ENCODE peak calls at places on chromosomes 1 and 21, in eight cellular contexts. One of them, this sample, is unnamed.

GRCh38 chr1:219651993-219652392 is 39.1 kb upstream of the ZC3H11B start:
- DNase-seq in mucosa of descending colon: no peak
- DNase-seq in tibial artery: no peak
- DNase-seq in bronchial epithelial cell: no peak
- DNase-seq in gastrocnemius medialis: no peak
- DNase-seq in cardiac fibroblast: no peak
- DNase-seq in fibroblast of mammary gland: no peak
- DNase-seq in lower lobe of right lung: no peak
- DNase-seq in this sample: no peak

GRCh38 chr1:201810466-201811216 is 18.3 kb upstream of the IPO9 start:
- DNase-seq in fibroblast of mammary gland: no peak
- DNase-seq in gastrocnemius medialis: no peak
- DNase-seq in cardiac fibroblast: no peak
- DNase-seq in mucosa of descending colon: no peak
- DNase-seq in bronchial epithelial cell: no peak
- DNase-seq in tibial artery: no peak
- DNase-seq in lower lobe of right lung: no peak
- DNase-seq in this sample: no peak

GRCh38 chr1:63906053-63906704 is 132.4 kb downstream of the ROR1 start:
- DNase-seq in gastrocnemius medialis: no peak
- DNase-seq in bronchial epithelial cell: no peak
- DNase-seq in tibial artery: no peak
- DNase-seq in fibroblast of mammary gland: no peak
- DNase-seq in cardiac fibroblast: no peak
- DNase-seq in mucosa of descending colon: no peak
- DNase-seq in lower lobe of right lung: no peak
- DNase-seq in this sample: no peak

GRCh38 chr1:26938659-26939025 is 17.1 kb downstream of the NUDC start:
- DNase-seq in bronchial epithelial cell: no peak
- DNase-seq in fibroblast of mammary gland: no peak
- DNase-seq in cardiac fibroblast: no peak
- DNase-seq in lower lobe of right lung: no peak
- DNase-seq in gastrocnemius medialis: no peak
- DNase-seq in tibial artery: no peak
- DNase-seq in mucosa of descending colon: no peak
- DNase-seq in this sample: no peak

GRCh38 chr1:44545961-44546360 is 128.3 kb downstream of the TMEM53 start:
- DNase-seq in cardiac fibroblast: no peak
- DNase-seq in lower lobe of right lung: no peak
- DNase-seq in mucosa of descending colon: no peak
- DNase-seq in tibial artery: no peak
- DNase-seq in bronchial epithelial cell: peak
- DNase-seq in gastrocnemius medialis: no peak
- DNase-seq in fibroblast of mammary gland: no peak
- DNase-seq in this sample: no peak

GRCh38 chr1:83100133-83100532 is 898.8 kb downstream of the TTLL7 start:
- DNase-seq in cardiac fibroblast: no peak
- DNase-seq in mucosa of descending colon: no peak
- DNase-seq in lower lobe of right lung: no peak
- DNase-seq in tibial artery: no peak
- DNase-seq in bronchial epithelial cell: no peak
- DNase-seq in fibroblast of mammary gland: no peak
- DNase-seq in gastrocnemius medialis: no peak
- DNase-seq in this sample: no peak

GRCh38 chr1:214514032-214514818 is 37.2 kb downstream of the PTPN14 start:
- DNase-seq in tibial artery: no peak
- DNase-seq in lower lobe of right lung: no peak
- DNase-seq in mucosa of descending colon: no peak
- DNase-seq in gastrocnemius medialis: no peak
- DNase-seq in fibroblast of mammary gland: peak
- DNase-seq in cardiac fibroblast: peak
- DNase-seq in bronchial epithelial cell: no peak
- DNase-seq in this sample: peak

GRCh38 chr21:17105972-17106371 is 406.9 kb upstream of the CXADR start:
- DNase-seq in cardiac fibroblast: no peak
- DNase-seq in lower lobe of right lung: no peak
- DNase-seq in mucosa of descending colon: no peak
- DNase-seq in gastrocnemius medialis: no peak
- DNase-seq in bronchial epithelial cell: no peak
- DNase-seq in fibroblast of mammary gland: peak
- DNase-seq in tibial artery: no peak
- DNase-seq in this sample: no peak

GRCh38 chr1:221709854-221710253 is 32.0 kb downstream of the DUSP10 start:
- DNase-seq in mucosa of descending colon: no peak
- DNase-seq in cardiac fibroblast: no peak
- DNase-seq in lower lobe of right lung: no peak
- DNase-seq in gastrocnemius medialis: no peak
- DNase-seq in bronchial epithelial cell: no peak
- DNase-seq in fibroblast of mammary gland: no peak
- DNase-seq in tibial artery: no peak
- DNase-seq in this sample: no peak

GRCh38 chr1:107664882-107665871 is 299.8 kb downstream of the VAV3 start:
- DNase-seq in cardiac fibroblast: no peak
- DNase-seq in mucosa of descending colon: no peak
- DNase-seq in tibial artery: no peak
- DNase-seq in gastrocnemius medialis: no peak
- DNase-seq in lower lobe of right lung: no peak
- DNase-seq in fibroblast of mammary gland: no peak
- DNase-seq in bronchial epithelial cell: no peak
- DNase-seq in this sample: no peak

GRCh38 chr1:21042920-21043605 is 133.6 kb downstream of the EIF4G3 start:
- DNase-seq in bronchial epithelial cell: no peak
- DNase-seq in lower lobe of right lung: no peak
- DNase-seq in cardiac fibroblast: peak
- DNase-seq in fibroblast of mammary gland: peak
- DNase-seq in gastrocnemius medialis: no peak
- DNase-seq in mucosa of descending colon: no peak
- DNase-seq in tibial artery: no peak
- DNase-seq in this sample: peak

GRCh38 chr1:184648160-184648855 is 106.3 kb downstream of the EDEM3 start:
- DNase-seq in tibial artery: no peak
- DNase-seq in fibroblast of mammary gland: no peak
- DNase-seq in gastrocnemius medialis: no peak
- DNase-seq in cardiac fibroblast: no peak
- DNase-seq in lower lobe of right lung: no peak
- DNase-seq in mucosa of descending colon: no peak
- DNase-seq in bronchial epithelial cell: no peak
- DNase-seq in this sample: no peak

GRCh38 chr1:159652506-159652905 is 61.9 kb downstream of the CRP start:
- DNase-seq in tibial artery: no peak
- DNase-seq in fibroblast of mammary gland: peak
- DNase-seq in cardiac fibroblast: peak
- DNase-seq in bronchial epithelial cell: no peak
- DNase-seq in mucosa of descending colon: no peak
- DNase-seq in lower lobe of right lung: no peak
- DNase-seq in gastrocnemius medialis: no peak
- DNase-seq in this sample: peak

GRCh38 chr21:33421713-33422393 is 18.6 kb downstream of the IFNGR2 start:
- DNase-seq in bronchial epithelial cell: no peak
- DNase-seq in tibial artery: no peak
- DNase-seq in fibroblast of mammary gland: no peak
- DNase-seq in cardiac fibroblast: no peak
- DNase-seq in mucosa of descending colon: no peak
- DNase-seq in gastrocnemius medialis: no peak
- DNase-seq in lower lobe of right lung: no peak
- DNase-seq in this sample: no peak

GRCh38 chr1:244074559-244075171 is 23.6 kb downstream of the ZBTB18 start:
- DNase-seq in lower lobe of right lung: no peak
- DNase-seq in mucosa of descending colon: peak
- DNase-seq in gastrocnemius medialis: no peak
- DNase-seq in bronchial epithelial cell: no peak
- DNase-seq in tibial artery: no peak
- DNase-seq in fibroblast of mammary gland: no peak
- DNase-seq in cardiac fibroblast: no peak
- DNase-seq in this sample: no peak

GRCh38 chr1:153776971-153777370 is 1.8 kb downstream of the SLC27A3 start:
- DNase-seq in gastrocnemius medialis: no peak
- DNase-seq in cardiac fibroblast: no peak
- DNase-seq in fibroblast of mammary gland: no peak
- DNase-seq in bronchial epithelial cell: no peak
- DNase-seq in lower lobe of right lung: no peak
- DNase-seq in tibial artery: no peak
- DNase-seq in mucosa of descending colon: peak
- DNase-seq in this sample: no peak

GRCh38 chr1:59292557-59292956 is 4.3 kb upstream of the FGGY start:
- DNase-seq in tibial artery: peak
- DNase-seq in mucosa of descending colon: no peak
- DNase-seq in fibroblast of mammary gland: peak
- DNase-seq in gastrocnemius medialis: peak
- DNase-seq in bronchial epithelial cell: peak
- DNase-seq in cardiac fibroblast: peak
- DNase-seq in lower lobe of right lung: no peak
- DNase-seq in this sample: peak

DNA sequence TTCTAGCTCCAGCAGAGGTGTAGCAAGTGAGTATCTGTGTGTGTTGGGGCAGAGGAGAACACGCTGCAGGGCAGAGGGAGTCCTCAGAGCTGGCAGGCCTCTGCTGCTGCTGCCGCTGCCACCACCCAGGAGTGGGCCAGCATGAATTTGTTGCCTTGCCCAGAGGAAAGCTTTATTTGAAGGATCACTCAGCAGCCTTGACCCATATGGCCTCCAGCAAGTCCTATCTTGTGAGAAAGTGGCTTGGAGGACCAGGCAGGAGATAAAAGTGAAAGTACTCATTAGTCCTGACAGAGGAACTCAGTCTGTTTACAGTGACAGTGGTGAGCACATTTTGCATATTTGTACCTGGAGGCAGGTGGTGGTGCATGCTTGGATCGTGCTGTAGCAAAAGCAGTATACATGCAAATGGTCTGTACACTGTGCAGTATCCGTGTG is 3.1 kb downstream of the TRAF5 start:
- DNase-seq in lower lobe of right lung: no peak
- DNase-seq in bronchial epithelial cell: no peak
- DNase-seq in mucosa of descending colon: no peak
- DNase-seq in gastrocnemius medialis: no peak
- DNase-seq in tibial artery: no peak
- DNase-seq in cardiac fibroblast: no peak
- DNase-seq in fibroblast of mammary gland: no peak
- DNase-seq in this sample: no peak
- H3K4me3 ChIP-seq in lower lobe of right lung: no peak
- H3K4me3 ChIP-seq in bronchial epithelial cell: no peak
- H3K4me3 ChIP-seq in mucosa of descending colon: no peak
- H3K4me3 ChIP-seq in gastrocnemius medialis: no peak
- H3K4me3 ChIP-seq in tibial artery: no peak
- H3K4me3 ChIP-seq in cardiac fibroblast: no peak
- H3K4me3 ChIP-seq in fibroblast of mammary gland: no peak
- H3K4me3 ChIP-seq in this sample: no peak

GRCh38 chr1:209511169-209511568 is 72.3 kb upstream of the CAMK1G start:
- DNase-seq in bronchial epithelial cell: peak
- DNase-seq in lower lobe of right lung: no peak
- DNase-seq in cardiac fibroblast: no peak
- DNase-seq in gastrocnemius medialis: no peak
- DNase-seq in fibroblast of mammary gland: no peak
- DNase-seq in mucosa of descending colon: no peak
- DNase-seq in tibial artery: no peak
- DNase-seq in this sample: no peak
- TF ChIP-seq CTCF in bronchial epithelial cell: no peak
- TF ChIP-seq CTCF in lower lobe of right lung: no peak
- TF ChIP-seq CTCF in cardiac fibroblast: no peak
- TF ChIP-seq CTCF in gastrocnemius medialis: no peak
- TF ChIP-seq CTCF in fibroblast of mammary gland: no peak
- TF ChIP-seq CTCF in mucosa of descending colon: no peak
- TF ChIP-seq CTCF in tibial artery: no peak
- TF ChIP-seq CTCF in this sample: no peak

GRCh38 chr1:23178414-23178813 is 9.8 kb upstream of the LUZP1 start:
- DNase-seq in mucosa of descending colon: no peak
- DNase-seq in cardiac fibroblast: no peak
- DNase-seq in tibial artery: no peak
- DNase-seq in lower lobe of right lung: no peak
- DNase-seq in gastrocnemius medialis: no peak
- DNase-seq in fibroblast of mammary gland: no peak
- DNase-seq in bronchial epithelial cell: no peak
- DNase-seq in this sample: no peak

GRCh38 chr1:23178931-23179330 is 10.3 kb upstream of the LUZP1 start:
- DNase-seq in gastrocnemius medialis: no peak
- DNase-seq in lower lobe of right lung: no peak
- DNase-seq in mucosa of descending colon: no peak
- DNase-seq in cardiac fibroblast: peak
- DNase-seq in bronchial epithelial cell: peak
- DNase-seq in fibroblast of mammary gland: peak
- DNase-seq in tibial artery: no peak
- DNase-seq in this sample: no peak

GRCh38 chr1:23177438-23178380 is 9.1 kb upstream of the LUZP1 start:
- DNase-seq in cardiac fibroblast: peak
- DNase-seq in gastrocnemius medialis: peak
- DNase-seq in fibroblast of mammary gland: peak
- DNase-seq in lower lobe of right lung: peak
- DNase-seq in bronchial epithelial cell: peak
- DNase-seq in mucosa of descending colon: peak
- DNase-seq in tibial artery: peak
- DNase-seq in this sample: peak

GRCh38 chr1:23174383-23175110 is 5.9 kb upstream of the LUZP1 start:
- DNase-seq in gastrocnemius medialis: no peak
- DNase-seq in fibroblast of mammary gland: no peak
- DNase-seq in lower lobe of right lung: no peak
- DNase-seq in bronchial epithelial cell: no peak
- DNase-seq in tibial artery: no peak
- DNase-seq in mucosa of descending colon: no peak
- DNase-seq in cardiac fibroblast: no peak
- DNase-seq in this sample: no peak

GRCh38 chr1:23177031-23177430 is 8.4 kb upstream of the LUZP1 start:
- DNase-seq in tibial artery: no peak
- DNase-seq in fibroblast of mammary gland: no peak
- DNase-seq in mucosa of descending colon: no peak
- DNase-seq in bronchial epithelial cell: no peak
- DNase-seq in lower lobe of right lung: no peak
- DNase-seq in cardiac fibroblast: no peak
- DNase-seq in gastrocnemius medialis: no peak
- DNase-seq in this sample: no peak
- H3K4me3 ChIP-seq in tibial artery: peak
- H3K4me3 ChIP-seq in fibroblast of mammary gland: peak
- H3K4me3 ChIP-seq in mucosa of descending colon: no peak
- H3K4me3 ChIP-seq in bronchial epithelial cell: peak
- H3K4me3 ChIP-seq in lower lobe of right lung: peak
- H3K4me3 ChIP-seq in cardiac fibroblast: peak
- H3K4me3 ChIP-seq in gastrocnemius medialis: peak
- H3K4me3 ChIP-seq in this sample: peak

GRCh38 chr1:111465754-111466153 is 8.0 kb upstream of the C1orf162 start:
- DNase-seq in mucosa of descending colon: no peak
- DNase-seq in lower lobe of right lung: no peak
- DNase-seq in gastrocnemius medialis: no peak
- DNase-seq in tibial artery: no peak
- DNase-seq in fibroblast of mammary gland: no peak
- DNase-seq in cardiac fibroblast: no peak
- DNase-seq in bronchial epithelial cell: no peak
- DNase-seq in this sample: no peak

GRCh38 chr1:111468717-111469100 is 5.1 kb upstream of the C1orf162 start:
- DNase-seq in cardiac fibroblast: no peak
- DNase-seq in fibroblast of mammary gland: no peak
- DNase-seq in gastrocnemius medialis: no peak
- DNase-seq in bronchial epithelial cell: peak
- DNase-seq in lower lobe of right lung: no peak
- DNase-seq in mucosa of descending colon: no peak
- DNase-seq in tibial artery: no peak
- DNase-seq in this sample: no peak

GRCh38 chr1:111466480-111466879 is 7.3 kb upstream of the C1orf162 start:
- DNase-seq in bronchial epithelial cell: no peak
- DNase-seq in lower lobe of right lung: no peak
- DNase-seq in tibial artery: no peak
- DNase-seq in cardiac fibroblast: no peak
- DNase-seq in mucosa of descending colon: no peak
- DNase-seq in fibroblast of mammary gland: no peak
- DNase-seq in gastrocnemius medialis: no peak
- DNase-seq in this sample: no peak

GRCh38 chr1:111469539-111469938 is 4.2 kb upstream of the C1orf162 start:
- DNase-seq in tibial artery: no peak
- DNase-seq in lower lobe of right lung: no peak
- DNase-seq in mucosa of descending colon: no peak
- DNase-seq in fibroblast of mammary gland: no peak
- DNase-seq in bronchial epithelial cell: no peak
- DNase-seq in gastrocnemius medialis: no peak
- DNase-seq in cardiac fibroblast: no peak
- DNase-seq in this sample: no peak

GRCh38 chr1:111467805-111468716 is 5.7 kb upstream of the C1orf162 start:
- DNase-seq in tibial artery: no peak
- DNase-seq in fibroblast of mammary gland: no peak
- DNase-seq in mucosa of descending colon: no peak
- DNase-seq in gastrocnemius medialis: no peak
- DNase-seq in lower lobe of right lung: no peak
- DNase-seq in bronchial epithelial cell: no peak
- DNase-seq in cardiac fibroblast: no peak
- DNase-seq in this sample: no peak
- TF ChIP-seq CTCF in tibial artery: no peak
- TF ChIP-seq CTCF in fibroblast of mammary gland: no peak
- TF ChIP-seq CTCF in mucosa of descending colon: no peak
- TF ChIP-seq CTCF in gastrocnemius medialis: no peak
- TF ChIP-seq CTCF in lower lobe of right lung: no peak
- TF ChIP-seq CTCF in bronchial epithelial cell: no peak
- TF ChIP-seq CTCF in cardiac fibroblast: no peak
- TF ChIP-seq CTCF in this sample: no peak